ENCODE peak calls at places on chromosomes 5 and 9, in seven cellular contexts. One of them, this sample, is unnamed.

GRCh38 chr9:130088056-130088455 is 34.4 kb downstream of the GPR107 start:
- DNase-seq in endothelial cell of umbilical vein: no peak
- DNase-seq in breast epithelium: no peak
- DNase-seq in IMR-90: no peak
- DNase-seq in fibroblast of pulmonary artery: no peak
- DNase-seq in progenitor cell of endocrine pancreas: no peak
- DNase-seq in lung: no peak
- DNase-seq in this sample: no peak

GRCh38 chr9:127628644-127629467 is 16.8 kb downstream of the STXBP1 start:
- DNase-seq in endothelial cell of umbilical vein: no peak
- DNase-seq in breast epithelium: no peak
- DNase-seq in IMR-90: no peak
- DNase-seq in fibroblast of pulmonary artery: no peak
- DNase-seq in progenitor cell of endocrine pancreas: no peak
- DNase-seq in lung: no peak
- DNase-seq in this sample: no peak

GRCh38 chr5:75552764-75553163 is 41.1 kb downstream of the POLK start:
- DNase-seq in endothelial cell of umbilical vein: no peak
- DNase-seq in breast epithelium: no peak
- DNase-seq in IMR-90: no peak
- DNase-seq in fibroblast of pulmonary artery: no peak
- DNase-seq in progenitor cell of endocrine pancreas: no peak
- DNase-seq in lung: no peak
- DNase-seq in this sample: no peak

GRCh38 chr9:81759680-81760215 is 70.4 kb upstream of the TLE1 start:
- DNase-seq in endothelial cell of umbilical vein: peak; percentile 95
- DNase-seq in breast epithelium: no peak
- DNase-seq in IMR-90: peak; percentile 99
- DNase-seq in fibroblast of pulmonary artery: peak; percentile 96
- DNase-seq in progenitor cell of endocrine pancreas: no peak
- DNase-seq in lung: no peak
- DNase-seq in this sample: no peak

GRCh38 chr9:21993893-21994525 is at the start of gene CDKN2A:
- DNase-seq in endothelial cell of umbilical vein: peak; percentile 26
- DNase-seq in breast epithelium: no peak
- DNase-seq in IMR-90: peak; percentile 31
- DNase-seq in fibroblast of pulmonary artery: peak; percentile 55
- DNase-seq in progenitor cell of endocrine pancreas: peak; percentile 36
- DNase-seq in lung: no peak
- DNase-seq in this sample: peak; percentile 64

GRCh38 chr5:133562554-133562953 is 49.8 kb downstream of the FSTL4 start:
- DNase-seq in endothelial cell of umbilical vein: no peak
- DNase-seq in breast epithelium: no peak
- DNase-seq in IMR-90: no peak
- DNase-seq in fibroblast of pulmonary artery: no peak
- DNase-seq in progenitor cell of endocrine pancreas: no peak
- DNase-seq in lung: no peak
- DNase-seq in this sample: no peak

GRCh38 chr9:132018957-132019405 is 60.7 kb downstream of the MED27 start:
- DNase-seq in endothelial cell of umbilical vein: no peak
- DNase-seq in breast epithelium: no peak
- DNase-seq in IMR-90: peak; percentile 24
- DNase-seq in fibroblast of pulmonary artery: peak; percentile 21
- DNase-seq in progenitor cell of endocrine pancreas: no peak
- DNase-seq in lung: no peak
- DNase-seq in this sample: no peak

GRCh38 chr9:91817493-91818225 is 132.4 kb downstream of the ROR2 start:
- DNase-seq in endothelial cell of umbilical vein: peak; percentile 21
- DNase-seq in breast epithelium: no peak
- DNase-seq in IMR-90: peak; percentile 95
- DNase-seq in fibroblast of pulmonary artery: peak; percentile 90
- DNase-seq in progenitor cell of endocrine pancreas: peak; percentile 27
- DNase-seq in lung: no peak
- DNase-seq in this sample: no peak

GRCh38 chr9:96068511-96068910 is 193.0 kb downstream of the ERCC6L2 start:
- DNase-seq in endothelial cell of umbilical vein: no peak
- DNase-seq in breast epithelium: no peak
- DNase-seq in IMR-90: no peak
- DNase-seq in fibroblast of pulmonary artery: no peak
- DNase-seq in progenitor cell of endocrine pancreas: no peak
- DNase-seq in lung: no peak
- DNase-seq in this sample: no peak

GRCh38 chr9:94672811-94673487 is 33.6 kb upstream of the FBP1 start:
- DNase-seq in endothelial cell of umbilical vein: no peak
- DNase-seq in breast epithelium: no peak
- DNase-seq in IMR-90: peak; percentile 67
- DNase-seq in fibroblast of pulmonary artery: peak; percentile 66
- DNase-seq in progenitor cell of endocrine pancreas: no peak
- DNase-seq in lung: no peak
- DNase-seq in this sample: no peak

GRCh38 chr5:111347021-111347420 is 122.8 kb downstream of the CAMK4 start:
- DNase-seq in endothelial cell of umbilical vein: no peak
- DNase-seq in breast epithelium: no peak
- DNase-seq in IMR-90: no peak
- DNase-seq in fibroblast of pulmonary artery: no peak
- DNase-seq in progenitor cell of endocrine pancreas: no peak
- DNase-seq in lung: no peak
- DNase-seq in this sample: no peak

GRCh38 chr5:172147857-172148256 is 40.2 kb downstream of the STK10 start:
- DNase-seq in endothelial cell of umbilical vein: no peak
- DNase-seq in breast epithelium: no peak
- DNase-seq in IMR-90: no peak
- DNase-seq in fibroblast of pulmonary artery: no peak
- DNase-seq in progenitor cell of endocrine pancreas: no peak
- DNase-seq in lung: no peak
- DNase-seq in this sample: no peak

GRCh38 chr9:27888661-27889295 is 315.5 kb upstream of the C9orf72 start:
- DNase-seq in endothelial cell of umbilical vein: no peak
- DNase-seq in breast epithelium: no peak
- DNase-seq in IMR-90: no peak
- DNase-seq in fibroblast of pulmonary artery: peak; percentile 5
- DNase-seq in progenitor cell of endocrine pancreas: no peak
- DNase-seq in lung: no peak
- DNase-seq in this sample: peak; percentile 44

GRCh38 chr5:14831006-14831338 is 40.6 kb downstream of the ANKH start:
- DNase-seq in endothelial cell of umbilical vein: no peak
- DNase-seq in breast epithelium: no peak
- DNase-seq in IMR-90: no peak
- DNase-seq in fibroblast of pulmonary artery: no peak
- DNase-seq in progenitor cell of endocrine pancreas: no peak
- DNase-seq in lung: no peak
- DNase-seq in this sample: no peak

GRCh38 chr5:132777209-132778069 is at the start of gene SEPTIN8:
- DNase-seq in endothelial cell of umbilical vein: peak; percentile 33
- DNase-seq in breast epithelium: no peak
- DNase-seq in IMR-90: no peak
- DNase-seq in fibroblast of pulmonary artery: peak; percentile 43
- DNase-seq in progenitor cell of endocrine pancreas: peak; percentile 35
- DNase-seq in lung: no peak
- DNase-seq in this sample: peak; percentile 61

GRCh38 chr9:7094052-7094451 is 336.3 kb downstream of the KDM4C start:
- DNase-seq in endothelial cell of umbilical vein: peak; percentile 40
- DNase-seq in breast epithelium: no peak
- DNase-seq in IMR-90: peak; percentile 24
- DNase-seq in fibroblast of pulmonary artery: peak; percentile 35
- DNase-seq in progenitor cell of endocrine pancreas: no peak
- DNase-seq in lung: no peak
- DNase-seq in this sample: no peak

GRCh38 chr9:4573176-4573575 is 82.9 kb downstream of the SLC1A1 start:
- DNase-seq in endothelial cell of umbilical vein: no peak
- DNase-seq in breast epithelium: no peak
- DNase-seq in IMR-90: no peak
- DNase-seq in fibroblast of pulmonary artery: no peak
- DNase-seq in progenitor cell of endocrine pancreas: no peak
- DNase-seq in lung: no peak
- DNase-seq in this sample: no peak

GRCh38 chr5:140877262-140877581 is 2.1 kb downstream of the PCDHA12 start:
- DNase-seq in endothelial cell of umbilical vein: no peak
- DNase-seq in breast epithelium: no peak
- DNase-seq in IMR-90: no peak
- DNase-seq in fibroblast of pulmonary artery: no peak
- DNase-seq in progenitor cell of endocrine pancreas: no peak
- DNase-seq in lung: no peak
- DNase-seq in this sample: no peak

GRCh38 chr5:38379360-38379827 is 121.0 kb downstream of the EGFLAM start:
- DNase-seq in endothelial cell of umbilical vein: no peak
- DNase-seq in breast epithelium: no peak
- DNase-seq in IMR-90: no peak
- DNase-seq in fibroblast of pulmonary artery: no peak
- DNase-seq in progenitor cell of endocrine pancreas: no peak
- DNase-seq in lung: no peak
- DNase-seq in this sample: no peak

GRCh38 chr9:137236936-137237421 is 4.1 kb upstream of the TUBB4B start:
- DNase-seq in endothelial cell of umbilical vein: no peak
- DNase-seq in breast epithelium: no peak
- DNase-seq in IMR-90: no peak
- DNase-seq in fibroblast of pulmonary artery: no peak
- DNase-seq in progenitor cell of endocrine pancreas: no peak
- DNase-seq in lung: no peak
- DNase-seq in this sample: no peak

GRCh38 chr5:174723979-174724483 is 351 bp upstream of the MSX2 start:
- DNase-seq in endothelial cell of umbilical vein: no peak
- DNase-seq in breast epithelium: no peak
- DNase-seq in IMR-90: no peak
- DNase-seq in fibroblast of pulmonary artery: peak; percentile 20
- DNase-seq in progenitor cell of endocrine pancreas: no peak
- DNase-seq in lung: no peak
- DNase-seq in this sample: no peak

GRCh38 chr5:31048282-31048974 is 145.1 kb upstream of the CDH6 start:
- DNase-seq in endothelial cell of umbilical vein: no peak
- DNase-seq in breast epithelium: no peak
- DNase-seq in IMR-90: no peak
- DNase-seq in fibroblast of pulmonary artery: peak; percentile 8
- DNase-seq in progenitor cell of endocrine pancreas: no peak
- DNase-seq in lung: no peak
- DNase-seq in this sample: no peak

GRCh38 chr9:133437753-133438531 is 15.8 kb downstream of the ADAMTS13 start:
- DNase-seq in endothelial cell of umbilical vein: no peak
- DNase-seq in breast epithelium: no peak
- DNase-seq in IMR-90: no peak
- DNase-seq in fibroblast of pulmonary artery: no peak
- DNase-seq in progenitor cell of endocrine pancreas: no peak
- DNase-seq in lung: no peak
- DNase-seq in this sample: no peak

GRCh38 chr5:372911-373709 is 51.6 kb downstream of the AHRR start:
- DNase-seq in endothelial cell of umbilical vein: peak; percentile 15
- DNase-seq in breast epithelium: peak; percentile 16
- DNase-seq in IMR-90: no peak
- DNase-seq in fibroblast of pulmonary artery: peak; percentile 14
- DNase-seq in progenitor cell of endocrine pancreas: peak; percentile 8
- DNase-seq in lung: peak; percentile 27
- DNase-seq in this sample: peak; percentile 16

DNA sequence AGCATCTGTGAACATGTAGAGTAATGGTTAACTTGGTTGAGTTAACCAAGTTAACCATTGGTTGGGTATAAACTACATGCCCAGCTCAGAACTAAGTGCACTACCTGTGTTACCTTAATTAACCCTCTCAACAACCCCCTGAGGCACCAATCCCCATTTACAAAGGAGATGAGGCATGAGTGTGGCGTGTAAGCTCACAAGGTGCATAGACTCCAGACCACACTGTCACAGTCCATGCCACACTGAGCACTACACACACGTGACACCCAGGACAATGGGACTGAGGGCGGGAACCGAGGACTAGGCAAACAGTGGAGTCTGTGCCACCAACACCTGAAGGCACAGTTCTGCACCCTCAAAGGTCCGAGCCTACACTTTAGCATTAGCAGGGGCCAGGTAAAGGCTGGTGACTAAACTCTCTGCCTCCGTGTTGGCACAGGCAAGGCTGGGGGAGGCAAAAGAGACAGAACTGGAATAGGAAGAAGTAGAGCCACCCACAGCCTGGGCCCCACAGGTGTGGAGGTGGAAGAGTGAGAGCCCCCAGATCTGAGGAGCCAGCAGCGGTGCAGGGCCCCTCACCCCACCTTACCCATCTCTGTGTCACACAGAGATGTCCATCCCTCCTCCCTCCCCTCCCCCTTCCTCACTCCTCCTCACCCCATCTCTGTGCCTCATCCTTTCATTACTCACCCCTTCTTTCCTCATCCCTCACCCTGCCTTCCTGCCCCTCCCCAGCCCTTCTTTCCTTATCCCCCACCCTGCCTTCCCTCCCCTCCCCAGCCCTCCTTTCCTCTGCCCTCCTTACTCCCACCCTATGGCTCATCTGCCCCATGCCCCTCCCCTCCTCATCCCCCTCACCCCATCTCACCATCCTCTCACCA is 2.1 kb upstream of the DNAJB5 start:
- DNase-seq in endothelial cell of umbilical vein: no peak
- DNase-seq in breast epithelium: no peak
- DNase-seq in IMR-90: no peak
- DNase-seq in fibroblast of pulmonary artery: no peak
- DNase-seq in progenitor cell of endocrine pancreas: no peak
- DNase-seq in lung: no peak
- DNase-seq in this sample: no peak
- TF ChIP-seq CTCF in endothelial cell of umbilical vein: no peak
- TF ChIP-seq CTCF in breast epithelium: no peak
- TF ChIP-seq CTCF in IMR-90: no peak
- TF ChIP-seq CTCF in fibroblast of pulmonary artery: no peak
- TF ChIP-seq CTCF in progenitor cell of endocrine pancreas: no peak
- TF ChIP-seq CTCF in lung: no peak
- TF ChIP-seq CTCF in this sample: no peak

GRCh38 chr9:1052119-1052907 is 2.2 kb downstream of the DMRT2 start:
- DNase-seq in endothelial cell of umbilical vein: no peak
- DNase-seq in breast epithelium: no peak
- DNase-seq in IMR-90: no peak
- DNase-seq in fibroblast of pulmonary artery: no peak
- DNase-seq in progenitor cell of endocrine pancreas: no peak
- DNase-seq in lung: no peak
- DNase-seq in this sample: peak; percentile 49
- TF ChIP-seq CTCF in endothelial cell of umbilical vein: no peak
- TF ChIP-seq CTCF in breast epithelium: no peak
- TF ChIP-seq CTCF in IMR-90: no peak
- TF ChIP-seq CTCF in fibroblast of pulmonary artery: no peak
- TF ChIP-seq CTCF in progenitor cell of endocrine pancreas: no peak
- TF ChIP-seq CTCF in lung: no peak
- TF ChIP-seq CTCF in this sample: no peak

GRCh38 chr5:68215208-68215887 is at the start of gene PIK3R1:
- DNase-seq in endothelial cell of umbilical vein: peak; percentile 96
- DNase-seq in breast epithelium: peak; percentile 96
- DNase-seq in IMR-90: peak; percentile 91
- DNase-seq in fibroblast of pulmonary artery: peak; percentile 96
- DNase-seq in progenitor cell of endocrine pancreas: peak; percentile 93
- DNase-seq in lung: peak; percentile 94
- DNase-seq in this sample: peak; percentile 96
- TF ChIP-seq CTCF in endothelial cell of umbilical vein: peak; percentile 32
- TF ChIP-seq CTCF in breast epithelium: peak; percentile 85
- TF ChIP-seq CTCF in IMR-90: peak; percentile 35
- TF ChIP-seq CTCF in fibroblast of pulmonary artery: peak; percentile 30
- TF ChIP-seq CTCF in progenitor cell of endocrine pancreas: peak; percentile 51
- TF ChIP-seq CTCF in lung: no peak
- TF ChIP-seq CTCF in this sample: peak; percentile 4

GRCh38 chr5:78336698-78337097 is 23.7 kb upstream of the SCAMP1 start:
- DNase-seq in endothelial cell of umbilical vein: no peak
- DNase-seq in breast epithelium: no peak
- DNase-seq in IMR-90: no peak
- DNase-seq in fibroblast of pulmonary artery: no peak
- DNase-seq in progenitor cell of endocrine pancreas: no peak
- DNase-seq in lung: no peak
- DNase-seq in this sample: no peak
- TF ChIP-seq CTCF in endothelial cell of umbilical vein: no peak
- TF ChIP-seq CTCF in breast epithelium: no peak
- TF ChIP-seq CTCF in IMR-90: no peak
- TF ChIP-seq CTCF in fibroblast of pulmonary artery: no peak
- TF ChIP-seq CTCF in progenitor cell of endocrine pancreas: no peak
- TF ChIP-seq CTCF in lung: no peak
- TF ChIP-seq CTCF in this sample: no peak

This sample was measured in glutamatergic neuron.